ENCODE peak calls at places on chromosomes 4 and X, in four cellular contexts. One of them, this sample, is unnamed. For H3K27me3, the result is how much of the 10 kb centered on the place peaks cover.

GRCh38 chr4:121973791-121974190 is 21.9 kb upstream of the TRPC3 start:
- DNase-seq in adipocyte: no peak
- DNase-seq in gastrocnemius medialis: no peak
- DNase-seq in H9: no peak
- DNase-seq in this sample: no peak

GRCh38 chr4:973431-974397 is at the start of gene DGKQ:
- DNase-seq in H9: peak
- DNase-seq in gastrocnemius medialis: peak
- DNase-seq in adipocyte: peak
- DNase-seq in this sample: peak

GRCh38 chrX:10648608-10649007 is 28.2 kb upstream of the MID1 start:
- DNase-seq in adipocyte: peak
- DNase-seq in gastrocnemius medialis: no peak
- DNase-seq in H9: no peak
- DNase-seq in this sample: peak

GRCh38 chr4:71406459-71406963 is 67.7 kb downstream of the SLC4A4 start:
- DNase-seq in H9: no peak
- DNase-seq in gastrocnemius medialis: no peak
- DNase-seq in adipocyte: peak
- DNase-seq in this sample: no peak

GRCh38 chrX:12978205-12979010 is 3.5 kb downstream of the TMSB4X start:
- DNase-seq in H9: peak
- DNase-seq in adipocyte: peak
- DNase-seq in gastrocnemius medialis: peak
- DNase-seq in this sample: peak

GRCh38 chr4:56976878-56977320 is 507 bp downstream of the NOA1 start:
- DNase-seq in adipocyte: peak
- DNase-seq in H9: peak
- DNase-seq in gastrocnemius medialis: peak
- DNase-seq in this sample: no peak

GRCh38 chr4:40185830-40186664 is 10.8 kb upstream of the RHOH start:
- DNase-seq in gastrocnemius medialis: no peak
- DNase-seq in H9: no peak
- DNase-seq in adipocyte: peak
- DNase-seq in this sample: no peak

GRCh38 chrX:21408776-21409175 is 34.6 kb downstream of the CNKSR2 start:
- DNase-seq in gastrocnemius medialis: no peak
- DNase-seq in H9: no peak
- DNase-seq in adipocyte: no peak
- DNase-seq in this sample: no peak

GRCh38 chr4:143700420-143701352 is at the start of gene FREM3:
- DNase-seq in H9: peak
- DNase-seq in gastrocnemius medialis: no peak
- DNase-seq in adipocyte: peak
- DNase-seq in this sample: no peak

GRCh38 chr4:169619518-169619957 is 840 bp upstream of the CLCN3 start:
- DNase-seq in adipocyte: peak
- DNase-seq in gastrocnemius medialis: peak
- DNase-seq in H9: peak
- DNase-seq in this sample: peak

GRCh38 chr4:71113294-71113693 is 119.8 kb downstream of the DCK start:
- DNase-seq in H9: no peak
- DNase-seq in adipocyte: no peak
- DNase-seq in gastrocnemius medialis: no peak
- DNase-seq in this sample: no peak

GRCh38 chr4:6225469-6225868 is 25.1 kb upstream of the JAKMIP1 start:
- DNase-seq in adipocyte: peak
- DNase-seq in H9: peak
- DNase-seq in gastrocnemius medialis: no peak
- DNase-seq in this sample: peak

GRCh38 chr4:661231-661630 is 12.8 kb downstream of the ATP5ME start:
- DNase-seq in gastrocnemius medialis: no peak
- DNase-seq in H9: no peak
- DNase-seq in adipocyte: no peak
- DNase-seq in this sample: no peak

GRCh38 chr4:15161439-15161838 is 159.2 kb downstream of the CPEB2 start:
- DNase-seq in H9: no peak
- DNase-seq in adipocyte: no peak
- DNase-seq in gastrocnemius medialis: no peak
- DNase-seq in this sample: no peak

GRCh38 chr4:121650741-121651140 is 46.0 kb downstream of the ANXA5 start:
- DNase-seq in gastrocnemius medialis: no peak
- DNase-seq in adipocyte: no peak
- DNase-seq in H9: no peak
- DNase-seq in this sample: no peak

GRCh38 chr4:37928421-37928820 is 31.8 kb upstream of the PTTG2 start:
- DNase-seq in gastrocnemius medialis: no peak
- DNase-seq in adipocyte: no peak
- DNase-seq in H9: no peak
- DNase-seq in this sample: no peak

GRCh38 chrX:38845426-38845825 is 44.2 kb downstream of the MID1IP1 start:
- DNase-seq in adipocyte: no peak
- DNase-seq in H9: no peak
- DNase-seq in gastrocnemius medialis: no peak
- DNase-seq in this sample: no peak

GRCh38 chr4:163484906-163485305 is 9.6 kb upstream of the TMA16 start:
- DNase-seq in gastrocnemius medialis: no peak
- DNase-seq in H9: peak
- DNase-seq in adipocyte: peak
- DNase-seq in this sample: peak

GRCh38 chrX:72346306-72346949 is 40.7 kb upstream of the CITED1 start:
- DNase-seq in H9: peak
- DNase-seq in gastrocnemius medialis: no peak
- DNase-seq in adipocyte: no peak
- DNase-seq in this sample: no peak

GRCh38 chrX:50903387-50904027 is 7.0 kb upstream of the BMP15 start:
- DNase-seq in adipocyte: peak
- DNase-seq in gastrocnemius medialis: no peak
- DNase-seq in H9: no peak
- DNase-seq in this sample: peak

GRCh38 chr4:57344296-57344695 is 234.1 kb upstream of the IGFBP7 start:
- DNase-seq in adipocyte: no peak
- DNase-seq in H9: no peak
- DNase-seq in gastrocnemius medialis: no peak
- DNase-seq in this sample: no peak

GRCh38 chrX:71525316-71525715 is 7.6 kb upstream of the OGT start:
- DNase-seq in gastrocnemius medialis: no peak
- DNase-seq in H9: no peak
- DNase-seq in adipocyte: peak
- DNase-seq in this sample: no peak

GRCh38 chr4:33886356-33886755 is 2358.0 kb downstream of the ARAP2 start:
- DNase-seq in gastrocnemius medialis: no peak
- DNase-seq in adipocyte: no peak
- DNase-seq in H9: no peak
- DNase-seq in this sample: peak

GRCh38 chr4:152510349-152511147 is 25.3 kb downstream of the FBXW7 start:
- DNase-seq in gastrocnemius medialis: no peak
- DNase-seq in H9: no peak
- DNase-seq in adipocyte: no peak
- DNase-seq in this sample: no peak

GRCh38 chrX:101407167-101407747 is 468 bp downstream of the GLA start:
- DNase-seq in gastrocnemius medialis: no peak
- DNase-seq in H9: no peak
- DNase-seq in adipocyte: no peak
- DNase-seq in this sample: no peak

GRCh38 chr4:147539959-147540358 is 59.1 kb downstream of the EDNRA start:
- DNase-seq in adipocyte: peak
- DNase-seq in gastrocnemius medialis: no peak
- DNase-seq in H9: no peak
- DNase-seq in this sample: no peak

GRCh38 chrX:102833136-102833535 is 103.9 kb upstream of the RAB40AL start:
- DNase-seq in adipocyte: peak
- DNase-seq in H9: no peak
- DNase-seq in gastrocnemius medialis: no peak
- DNase-seq in this sample: no peak

GRCh38 chr4:112252234-112252633 is 20.6 kb downstream of the AP1AR start:
- DNase-seq in H9: no peak
- DNase-seq in adipocyte: no peak
- DNase-seq in gastrocnemius medialis: no peak
- DNase-seq in this sample: no peak

GRCh38 chrX:16664059-16664458 is 14.1 kb downstream of the S100G start:
- DNase-seq in H9: no peak
- DNase-seq in gastrocnemius medialis: no peak
- DNase-seq in adipocyte: no peak
- DNase-seq in this sample: no peak

GRCh38 chr4:128525939-128526630 is 238.5 kb upstream of the PGRMC2 start:
- DNase-seq in adipocyte: peak
- DNase-seq in gastrocnemius medialis: no peak
- DNase-seq in H9: no peak
- DNase-seq in this sample: peak

DNA sequence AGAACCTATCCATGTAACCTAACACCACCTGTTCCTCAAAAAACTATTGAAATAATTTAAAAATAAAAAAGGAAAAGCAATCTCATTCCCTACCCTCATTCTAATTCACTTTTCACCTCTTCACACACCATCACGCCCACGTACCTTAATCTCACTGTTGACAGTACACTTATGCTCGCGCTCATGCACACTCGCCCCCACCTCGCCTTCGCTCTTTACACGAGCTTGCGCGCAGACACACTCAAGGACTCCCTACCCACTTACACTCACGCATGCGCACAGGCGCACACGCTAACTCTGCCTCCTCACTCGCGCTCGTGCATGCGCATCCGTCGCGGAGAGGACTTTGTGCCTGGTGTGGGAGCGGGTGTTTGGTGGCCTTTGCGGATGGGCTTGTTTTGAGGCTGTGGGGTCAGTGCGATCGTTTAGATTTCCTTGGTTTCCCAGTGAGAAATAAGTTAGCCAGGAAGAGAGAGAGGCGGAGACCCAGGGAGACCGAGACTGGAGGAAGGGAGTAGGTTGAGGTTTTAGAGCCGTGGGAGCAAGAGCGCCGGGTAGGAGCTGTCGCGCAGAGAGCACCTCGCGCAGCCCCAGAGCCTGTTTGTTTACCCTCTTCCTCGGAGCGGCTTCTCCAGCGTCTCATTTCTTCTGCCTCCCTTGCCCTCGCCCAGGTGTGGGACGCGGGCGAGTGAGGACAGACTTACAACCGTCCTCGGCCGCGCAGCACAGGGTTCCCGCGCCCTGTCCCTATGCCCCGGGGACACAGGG is 8.1 kb upstream of the GSX2 start:
- DNase-seq in adipocyte: peak
- DNase-seq in H9: peak
- DNase-seq in gastrocnemius medialis: peak
- DNase-seq in this sample: peak
- H3K27me3 ChIP-seq in adipocyte: under half
- H3K27me3 ChIP-seq in H9: half or more
- H3K27me3 ChIP-seq in gastrocnemius medialis: under half
- H3K27me3 ChIP-seq in this sample: under half

GRCh38 chrX:153611298-153612095 is 12.6 kb upstream of the CCNQ start:
- DNase-seq in adipocyte: no peak
- DNase-seq in gastrocnemius medialis: no peak
- DNase-seq in H9: no peak
- DNase-seq in this sample: no peak

GRCh38 chrX:153610834-153611209 is 11.9 kb upstream of the CCNQ start:
- DNase-seq in adipocyte: no peak
- DNase-seq in H9: no peak
- DNase-seq in gastrocnemius medialis: no peak
- DNase-seq in this sample: no peak

GRCh38 chrX:153608821-153609220 is 9.9 kb upstream of the CCNQ start:
- DNase-seq in gastrocnemius medialis: no peak
- DNase-seq in adipocyte: peak
- DNase-seq in H9: no peak
- DNase-seq in this sample: no peak

GRCh38 chrX:153608376-153608775 is 9.4 kb upstream of the CCNQ start:
- DNase-seq in adipocyte: no peak
- DNase-seq in H9: no peak
- DNase-seq in gastrocnemius medialis: no peak
- DNase-seq in this sample: no peak

GRCh38 chrX:153609917-153610833 is 11.2 kb upstream of the CCNQ start:
- DNase-seq in H9: peak
- DNase-seq in adipocyte: peak
- DNase-seq in gastrocnemius medialis: peak
- DNase-seq in this sample: peak
- H3K27me3 ChIP-seq in H9: under half
- H3K27me3 ChIP-seq in adipocyte: half or more
- H3K27me3 ChIP-seq in gastrocnemius medialis: under half
- H3K27me3 ChIP-seq in this sample: under half

DNA sequence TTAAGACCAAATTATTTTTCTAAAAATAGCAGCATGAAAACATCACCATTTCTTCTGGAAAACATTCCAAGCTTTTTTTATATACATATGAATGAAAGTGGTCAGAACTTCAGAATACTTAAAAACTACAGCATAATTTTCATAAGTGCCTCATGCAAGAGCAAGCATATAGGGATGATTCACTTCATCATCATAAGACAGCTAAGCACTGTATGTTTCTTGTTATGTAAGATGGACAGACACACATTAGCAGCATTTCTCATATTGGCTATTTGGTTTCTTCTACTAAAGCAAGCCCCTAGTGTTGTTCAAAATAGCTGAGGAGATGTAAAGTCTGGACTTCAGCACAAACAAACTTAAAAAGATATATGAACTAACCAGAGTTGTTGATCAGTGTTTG is 213.1 kb upstream of the NOCT start:
- DNase-seq in H9: no peak
- DNase-seq in adipocyte: peak
- DNase-seq in gastrocnemius medialis: no peak
- DNase-seq in this sample: no peak
- H3K27me3 ChIP-seq in H9: under half
- H3K27me3 ChIP-seq in adipocyte: under half
- H3K27me3 ChIP-seq in gastrocnemius medialis: under half
- H3K27me3 ChIP-seq in this sample: under half

GRCh38 chrX:130109429-130110378 is 593 bp downstream of the ELF4 start:
- DNase-seq in adipocyte: peak
- DNase-seq in gastrocnemius medialis: no peak
- DNase-seq in H9: no peak
- DNase-seq in this sample: no peak
- H3K27me3 ChIP-seq in adipocyte: under half
- H3K27me3 ChIP-seq in gastrocnemius medialis: under half
- H3K27me3 ChIP-seq in H9: under half
- H3K27me3 ChIP-seq in this sample: under half

DNA sequence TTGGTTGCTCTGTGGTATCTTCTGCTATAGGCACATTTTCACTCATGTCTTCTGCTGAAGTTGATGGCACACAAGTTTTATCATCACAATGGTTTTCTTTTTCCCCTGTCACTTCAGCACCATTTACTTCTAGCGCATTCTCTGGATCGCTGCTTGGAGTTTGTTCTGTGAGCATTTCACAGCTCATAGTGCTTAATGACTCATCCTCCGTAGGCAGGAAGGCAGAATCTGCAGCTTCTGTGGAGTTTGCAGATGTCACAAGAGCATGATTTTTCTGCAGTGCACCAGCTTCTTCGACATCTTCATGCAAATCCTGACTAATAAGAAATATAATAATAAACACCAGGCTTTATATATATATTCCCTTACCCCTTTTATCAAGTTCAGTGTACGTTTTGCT is 83.6 kb downstream of the CHM start:
- DNase-seq in adipocyte: peak
- DNase-seq in gastrocnemius medialis: no peak
- DNase-seq in H9: no peak
- DNase-seq in this sample: no peak
- H3K27me3 ChIP-seq in adipocyte: under half
- H3K27me3 ChIP-seq in gastrocnemius medialis: under half
- H3K27me3 ChIP-seq in H9: under half
- H3K27me3 ChIP-seq in this sample: under half